ENCODE peak calls at places on chromosomes 6 and 20, in four cellular contexts. R is BJ, M is spleen, U is HepG2. N is an unnamed sample.

GRCh38 chr6:137820952-137821351 is 46.1 kb upstream of the TNFAIP3 start:
- DNase-seq in R (no peak), M (no peak), U (no peak), N (no peak)

GRCh38 chr6:157954150-157955117 is 27.2 kb upstream of the SYNJ2 start:
- DNase-seq in R (peak), M (no peak), U (peak), N (peak)

GRCh38 chr6:89475634-89476033 is 42.7 kb downstream of the ANKRD6 start:
- DNase-seq in R (no peak), M (no peak), U (peak), N (no peak)

GRCh38 chr6:104527761-104528415 is 331.8 kb downstream of the HACE1 start:
- DNase-seq in R (no peak), M (no peak), U (peak), N (no peak)

GRCh38 chr6:34170341-34170740 is 24.5 kb upstream of the GRM4 start:
- DNase-seq in R (no peak), M (peak), U (no peak), N (no peak)

GRCh38 chr6:56087421-56087820 is 160.0 kb downstream of the COL21A1 start:
- DNase-seq in R (no peak), M (no peak), U (no peak), N (no peak)

GRCh38 chr20:47357296-47358051 is 975 bp upstream of the ZMYND8 start:
- DNase-seq in R (peak), M (peak), U (peak), N (no peak)

GRCh38 chr6:162871966-162872365 is 144.2 kb downstream of the PACRG start:
- DNase-seq in R (no peak), M (no peak), U (no peak), N (no peak)

GRCh38 chr6:27517928-27518787 is 45.3 kb upstream of the ZNF184 start:
- DNase-seq in R (no peak), M (no peak), U (no peak), N (no peak)

GRCh38 chr6:108598316-108598863 is 37.7 kb downstream of the FOXO3 start:
- DNase-seq in R (no peak), M (no peak), U (no peak), N (no peak)

GRCh38 chr20:22848364-22848763 is 186.7 kb upstream of the SSTR4 start:
- DNase-seq in R (no peak), M (no peak), U (no peak), N (no peak)

GRCh38 chr6:17986656-17987575 is 519 bp downstream of the KIF13A start:
- DNase-seq in R (no peak), M (peak), U (peak), N (no peak)

GRCh38 chr6:33213166-33213988 is 5.1 kb downstream of the RING1 start:
- DNase-seq in R (no peak), M (peak), U (no peak), N (no peak)

GRCh38 chr6:154894903-154895302 is 100.2 kb upstream of the TIAM2 start:
- DNase-seq in R (no peak), M (no peak), U (no peak), N (no peak)

GRCh38 chr6:156647440-156647839 is 129.7 kb upstream of the ARID1B start:
- DNase-seq in R (no peak), M (no peak), U (no peak), N (no peak)

GRCh38 chr6:30749554-30750378 is 5.4 kb upstream of the IER3 start:
- DNase-seq in R (no peak), M (no peak), U (peak), N (no peak)

GRCh38 chr20:24337074-24337473 is 132.4 kb upstream of the SYNDIG1 start:
- DNase-seq in R (peak), M (no peak), U (no peak), N (no peak)

GRCh38 chr20:59785118-59785959 is 148.1 kb downstream of the SYCP2 start:
- DNase-seq in R (no peak), M (no peak), U (no peak), N (no peak)

GRCh38 chr6:7633361-7633760 is 43.4 kb downstream of the SNRNP48 start:
- DNase-seq in R (no peak), M (no peak), U (no peak), N (no peak)

GRCh38 chr6:4164043-4164442 is 28.7 kb upstream of the ECI2 start:
- DNase-seq in R (no peak), M (no peak), U (no peak), N (no peak)
- TF ChIP-seq CTCF in R (no peak), M (no peak), U (peak), N (peak)

DNA sequence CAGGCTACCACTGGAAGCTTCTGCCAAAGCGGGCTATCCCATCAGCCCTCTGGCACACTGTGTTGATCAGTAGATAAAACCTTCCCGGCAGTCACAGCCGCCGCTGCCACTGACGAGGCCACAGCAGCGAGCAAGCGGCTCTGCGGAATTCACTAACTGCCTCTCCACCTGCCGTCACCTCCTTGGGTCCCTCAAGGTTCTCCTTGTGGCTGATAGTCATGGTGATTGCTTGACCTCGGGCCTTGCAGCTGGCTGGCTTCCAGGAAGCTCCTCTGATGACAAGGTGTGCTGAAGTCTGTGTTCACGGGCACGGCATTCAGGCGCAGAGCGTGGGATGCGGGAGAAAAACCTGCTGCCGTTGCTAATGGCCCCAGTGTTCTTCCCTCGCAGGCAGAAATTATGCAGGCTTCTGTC is 315.8 kb downstream of the TFAP2A start:
- DNase-seq in R (no peak), M (no peak), U (no peak), N (no peak)
- H3K4me3 ChIP-seq in R (no peak), M (no peak), U (no peak), N (peak)

DNA sequence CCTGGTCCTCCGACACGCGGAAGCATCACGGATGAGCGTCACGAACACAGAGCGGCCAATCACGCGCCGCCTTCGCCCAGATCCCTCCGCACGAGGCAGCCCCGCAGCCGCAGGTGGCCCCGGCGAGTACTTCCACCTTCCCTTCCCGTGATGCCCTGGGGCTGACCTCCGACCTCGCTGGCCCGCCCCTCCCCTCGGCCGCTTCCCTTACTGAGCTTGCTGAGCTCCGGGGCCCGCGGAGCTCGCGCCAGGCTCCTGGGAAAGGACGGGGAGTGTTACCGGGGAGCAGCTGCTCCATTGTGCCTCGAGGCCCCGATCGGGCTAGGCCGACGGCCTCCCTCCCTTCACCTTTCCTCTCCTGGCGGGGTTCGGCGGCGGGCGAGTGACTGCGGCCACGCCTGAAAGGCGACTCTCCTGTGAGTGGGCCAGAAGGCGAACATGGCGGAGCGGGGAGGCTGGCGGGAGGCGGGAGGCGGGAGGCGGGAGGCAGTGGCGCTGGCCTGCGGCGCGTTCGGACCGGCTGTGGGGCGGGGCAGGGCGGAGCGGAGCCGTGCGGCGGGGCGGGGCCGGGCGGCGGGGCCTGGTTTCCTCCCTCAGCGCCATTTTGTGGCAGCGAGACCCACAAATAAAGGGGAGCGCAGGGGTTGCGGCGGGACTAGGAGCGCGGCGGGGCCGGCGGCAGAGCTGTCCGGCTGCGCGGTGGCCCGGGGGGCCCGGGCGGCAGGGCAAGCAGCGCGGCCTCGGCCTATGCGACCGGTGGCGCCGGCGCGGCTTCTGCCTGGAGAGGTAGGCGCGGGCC is at the start of gene WTAP:
- DNase-seq in R (peak), M (peak), U (peak), N (peak)
- TF ChIP-seq CTCF in R (no peak), M (no peak), U (peak), N (no peak)

GRCh38 chr6:133632206-133632605 is 256.7 kb upstream of the TCF21 start:
- DNase-seq in R (no peak), M (no peak), U (no peak), N (no peak)

GRCh38 chr6:133630651-133631050 is 258.3 kb upstream of the TCF21 start:
- DNase-seq in R (no peak), M (no peak), U (no peak), N (no peak)

GRCh38 chr6:133634474-133634873 is 254.4 kb upstream of the TCF21 start:
- DNase-seq in R (no peak), M (no peak), U (no peak), N (no peak)

GRCh38 chr6:133632906-133633305 is 256.0 kb upstream of the TCF21 start:
- DNase-seq in R (no peak), M (no peak), U (no peak), N (no peak)

GRCh38 chr6:133631421-133631820 is 257.5 kb upstream of the TCF21 start:
- DNase-seq in R (no peak), M (no peak), U (peak), N (no peak)
- H3K4me3 ChIP-seq in R (no peak), M (no peak), U (no peak), N (no peak)

GRCh38 chr6:37732688-37733087 is 35.0 kb upstream of the MDGA1 start:
- DNase-seq in R (no peak), M (no peak), U (no peak), N (no peak)
- TF ChIP-seq CTCF in R (no peak), M (no peak), U (peak), N (peak)

GRCh38 chr6:47103931-47104330 is 61.8 kb upstream of the ADGRF1 start:
- DNase-seq in R (no peak), M (no peak), U (no peak), N (no peak)

GRCh38 chr6:47106216-47106615 is 64.1 kb upstream of the ADGRF1 start:
- DNase-seq in R (no peak), M (no peak), U (no peak), N (no peak)

GRCh38 chr6:47106721-47107197 is 64.6 kb upstream of the ADGRF1 start:
- DNase-seq in R (no peak), M (no peak), U (peak), N (no peak)

GRCh38 chr6:47102331-47102730 is 60.2 kb upstream of the ADGRF1 start:
- DNase-seq in R (no peak), M (no peak), U (no peak), N (no peak)

GRCh38 chr6:47105469-47106188 is 63.5 kb upstream of the ADGRF1 start:
- DNase-seq in R (no peak), M (no peak), U (no peak), N (no peak)
- H3K4me3 ChIP-seq in R (no peak), M (no peak), U (no peak), N (no peak)

DNA sequence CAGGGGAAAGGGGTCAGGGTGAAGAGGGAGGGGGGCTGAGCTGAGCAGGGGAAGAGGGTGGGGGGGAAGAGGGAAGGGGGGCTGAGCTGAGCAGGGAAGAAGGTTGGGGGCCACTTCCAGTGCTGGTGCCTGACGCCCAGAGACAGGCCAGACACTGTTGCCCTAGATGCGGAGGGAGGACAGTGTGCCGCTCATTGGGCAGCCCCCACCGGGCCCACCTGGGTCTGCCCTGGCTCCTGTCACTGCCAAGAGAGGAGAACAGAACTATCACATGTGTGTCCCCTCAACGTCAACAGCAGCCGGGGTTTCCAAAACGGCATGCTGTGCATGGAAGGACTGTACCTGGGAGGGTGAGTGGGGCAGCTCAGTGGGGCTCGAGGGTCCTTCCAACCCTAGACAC is 342.1 kb downstream of the CDH4 start:
- DNase-seq in R (no peak), M (no peak), U (no peak), N (no peak)
- TF ChIP-seq CTCF in R (no peak), M (no peak), U (no peak), N (no peak)